ENCODE peak calls at places on chromosomes 4 and X, in four cellular contexts. One of them, this sample, is unnamed.

GRCh38 chrX:19715711-19716638 is 171.4 kb downstream of the SH3KBP1 start:
- DNase-seq in A549: no peak
- DNase-seq in suprapubic skin: no peak
- DNase-seq in adrenal gland: no peak
- DNase-seq in this sample: no peak

GRCh38 chr4:6087669-6088068 is 69.4 kb upstream of the C4orf50 start:
- DNase-seq in A549: peak; percentile 15
- DNase-seq in suprapubic skin: no peak
- DNase-seq in adrenal gland: peak; percentile 39
- DNase-seq in this sample: no peak

GRCh38 chrX:132740316-132741123 is 217.9 kb downstream of the HS6ST2 start:
- DNase-seq in A549: no peak
- DNase-seq in suprapubic skin: no peak
- DNase-seq in adrenal gland: no peak
- DNase-seq in this sample: no peak

GRCh38 chr4:16082424-16083216 is 1.2 kb downstream of the PROM1 start:
- DNase-seq in A549: peak; percentile 20
- DNase-seq in suprapubic skin: no peak
- DNase-seq in adrenal gland: no peak
- DNase-seq in this sample: peak; percentile 18

GRCh38 chr4:74638689-74639088 is 155.6 kb downstream of the BTC start:
- DNase-seq in A549: no peak
- DNase-seq in suprapubic skin: no peak
- DNase-seq in adrenal gland: no peak
- DNase-seq in this sample: no peak

GRCh38 chr4:187547281-187547680 is 448.3 kb upstream of the ZFP42 start:
- DNase-seq in A549: no peak
- DNase-seq in suprapubic skin: no peak
- DNase-seq in adrenal gland: no peak
- DNase-seq in this sample: no peak

GRCh38 chr4:158538176-158538575 is 16.5 kb downstream of the RXFP1 start:
- DNase-seq in A549: no peak
- DNase-seq in suprapubic skin: no peak
- DNase-seq in adrenal gland: no peak
- DNase-seq in this sample: no peak

GRCh38 chr4:174119051-174119450 is 164.4 kb downstream of the FBXO8 start:
- DNase-seq in A549: no peak
- DNase-seq in suprapubic skin: no peak
- DNase-seq in adrenal gland: no peak
- DNase-seq in this sample: no peak

GRCh38 chr4:5992171-5993062 is 25.8 kb downstream of the C4orf50 start:
- DNase-seq in A549: no peak
- DNase-seq in suprapubic skin: peak; percentile 40
- DNase-seq in adrenal gland: no peak
- DNase-seq in this sample: no peak

GRCh38 chr4:4569036-4569435 is 27.2 kb upstream of the STX18 start:
- DNase-seq in A549: no peak
- DNase-seq in suprapubic skin: no peak
- DNase-seq in adrenal gland: no peak
- DNase-seq in this sample: no peak

GRCh38 chrX:71998836-71999509 is 88.3 kb downstream of the NHSL2 start:
- DNase-seq in A549: peak; percentile 46
- DNase-seq in suprapubic skin: no peak
- DNase-seq in adrenal gland: peak; percentile 55
- DNase-seq in this sample: peak; percentile 19

GRCh38 chr4:8939887-8940742 is 68.5 kb upstream of the HMX1 start:
- DNase-seq in A549: no peak
- DNase-seq in suprapubic skin: no peak
- DNase-seq in adrenal gland: no peak
- DNase-seq in this sample: no peak

GRCh38 chr4:165678236-165678960 is 194.6 kb upstream of the TLL1 start:
- DNase-seq in A549: no peak
- DNase-seq in suprapubic skin: no peak
- DNase-seq in adrenal gland: no peak
- DNase-seq in this sample: no peak

GRCh38 chr4:43411226-43411625 is 518.7 kb downstream of the GRXCR1 start:
- DNase-seq in A549: no peak
- DNase-seq in suprapubic skin: no peak
- DNase-seq in adrenal gland: no peak
- DNase-seq in this sample: no peak

GRCh38 chr4:7635435-7635834 is 200.7 kb upstream of the PSAPL1 start:
- DNase-seq in A549: no peak
- DNase-seq in suprapubic skin: no peak
- DNase-seq in adrenal gland: no peak
- DNase-seq in this sample: no peak

GRCh38 chr4:113406723-113407016 is 354.9 kb downstream of the CAMK2D start:
- DNase-seq in A549: no peak
- DNase-seq in suprapubic skin: no peak
- DNase-seq in adrenal gland: no peak
- DNase-seq in this sample: no peak

GRCh38 chrX:119389854-119390501 is 9.2 kb upstream of the SLC25A43 start:
- DNase-seq in A549: no peak
- DNase-seq in suprapubic skin: no peak
- DNase-seq in adrenal gland: no peak
- DNase-seq in this sample: no peak

GRCh38 chrX:23752740-23753435 is 9.8 kb upstream of the ACOT9 start:
- DNase-seq in A549: no peak
- DNase-seq in suprapubic skin: no peak
- DNase-seq in adrenal gland: no peak
- DNase-seq in this sample: no peak

GRCh38 chrX:69065451-69065850 is 99.8 kb downstream of the PJA1 start:
- DNase-seq in A549: no peak
- DNase-seq in suprapubic skin: peak; percentile 34
- DNase-seq in adrenal gland: no peak
- DNase-seq in this sample: no peak

GRCh38 chr4:7761720-7762119 is 177.9 kb downstream of the AFAP1 start:
- DNase-seq in A549: peak; percentile 49
- DNase-seq in suprapubic skin: peak; percentile 84
- DNase-seq in adrenal gland: peak; percentile 77
- DNase-seq in this sample: peak; percentile 73

GRCh38 chrX:69066966-69067525 is 98.2 kb downstream of the PJA1 start:
- DNase-seq in A549: no peak
- DNase-seq in suprapubic skin: peak; percentile 30
- DNase-seq in adrenal gland: no peak
- DNase-seq in this sample: no peak

GRCh38 chr4:53563824-53564223 is 27.5 kb downstream of the LNX1 start:
- DNase-seq in A549: no peak
- DNase-seq in suprapubic skin: no peak
- DNase-seq in adrenal gland: no peak
- DNase-seq in this sample: no peak

GRCh38 chr4:73922766-73923630 is 53.8 kb downstream of the CXCL1 start:
- DNase-seq in A549: no peak
- DNase-seq in suprapubic skin: no peak
- DNase-seq in adrenal gland: no peak
- DNase-seq in this sample: no peak

GRCh38 chr4:15034071-15034764 is 31.9 kb downstream of the CPEB2 start:
- DNase-seq in A549: no peak
- DNase-seq in suprapubic skin: no peak
- DNase-seq in adrenal gland: no peak
- DNase-seq in this sample: no peak

GRCh38 chrX:45621356-45622041 is 420.8 kb upstream of the DIPK2B start:
- DNase-seq in A549: no peak
- DNase-seq in suprapubic skin: no peak
- DNase-seq in adrenal gland: no peak
- DNase-seq in this sample: no peak

GRCh38 chr4:6692806-6693205 is 872 bp upstream of the S100P start:
- DNase-seq in A549: no peak
- DNase-seq in suprapubic skin: no peak
- DNase-seq in adrenal gland: no peak
- DNase-seq in this sample: no peak

GRCh38 chrX:44244008-44244407 is 99.5 kb downstream of the EFHC2 start:
- DNase-seq in A549: no peak
- DNase-seq in suprapubic skin: no peak
- DNase-seq in adrenal gland: no peak
- DNase-seq in this sample: no peak

GRCh38 chr4:151760713-151761661 is at the start of gene GATB:
- DNase-seq in A549: peak; percentile 85
- DNase-seq in suprapubic skin: peak; percentile 96
- DNase-seq in adrenal gland: peak; percentile 95
- DNase-seq in this sample: peak; percentile 95
- TF ChIP-seq POLR2A in A549: no peak
- TF ChIP-seq POLR2A in suprapubic skin: peak; percentile 40
- TF ChIP-seq POLR2A in adrenal gland: no peak
- TF ChIP-seq POLR2A in this sample: peak; percentile 52

GRCh38 chrX:109536439-109537323 is at the start of gene NXT2:
- DNase-seq in A549: peak; percentile 86
- DNase-seq in suprapubic skin: peak; percentile 93
- DNase-seq in adrenal gland: peak; percentile 91
- DNase-seq in this sample: peak; percentile 94
- TF ChIP-seq POLR2A in A549: peak; percentile 86
- TF ChIP-seq POLR2A in suprapubic skin: peak; percentile 73
- TF ChIP-seq POLR2A in adrenal gland: peak; percentile 67
- TF ChIP-seq POLR2A in this sample: peak; percentile 44

GRCh38 chr4:40214661-40215418 is 18.0 kb downstream of the RHOH start:
- DNase-seq in A549: no peak
- DNase-seq in suprapubic skin: no peak
- DNase-seq in adrenal gland: no peak
- DNase-seq in this sample: no peak
- TF ChIP-seq POLR2A in A549: no peak
- TF ChIP-seq POLR2A in suprapubic skin: no peak
- TF ChIP-seq POLR2A in adrenal gland: no peak
- TF ChIP-seq POLR2A in this sample: no peak

GRCh38 chr4:25926473-25926872 is 12.5 kb downstream of the SMIM20 start:
- DNase-seq in A549: no peak
- DNase-seq in suprapubic skin: no peak
- DNase-seq in adrenal gland: no peak
- DNase-seq in this sample: no peak

GRCh38 chr4:25927361-25928040 is 13.5 kb downstream of the SMIM20 start:
- DNase-seq in A549: no peak
- DNase-seq in suprapubic skin: no peak
- DNase-seq in adrenal gland: no peak
- DNase-seq in this sample: no peak

GRCh38 chr4:25923745-25924144 is 9.7 kb downstream of the SMIM20 start:
- DNase-seq in A549: no peak
- DNase-seq in suprapubic skin: no peak
- DNase-seq in adrenal gland: no peak
- DNase-seq in this sample: no peak

GRCh38 chr4:25922812-25923369 is 8.9 kb downstream of the SMIM20 start:
- DNase-seq in A549: no peak
- DNase-seq in suprapubic skin: no peak
- DNase-seq in adrenal gland: no peak
- DNase-seq in this sample: no peak

GRCh38 chr4:25925486-25926201 is 11.6 kb downstream of the SMIM20 start:
- DNase-seq in A549: peak; percentile 46
- DNase-seq in suprapubic skin: no peak
- DNase-seq in adrenal gland: no peak
- DNase-seq in this sample: peak; percentile 58
- TF ChIP-seq POLR2A in A549: no peak
- TF ChIP-seq POLR2A in suprapubic skin: no peak
- TF ChIP-seq POLR2A in adrenal gland: no peak
- TF ChIP-seq POLR2A in this sample: no peak

GRCh38 chrX:270848-271367 is 10.3 kb upstream of the PLCXD1 start:
- DNase-seq in A549: no peak
- DNase-seq in suprapubic skin: peak; percentile 41
- DNase-seq in adrenal gland: peak; percentile 16
- DNase-seq in this sample: peak; percentile 4

GRCh38 chrX:275476-275966 is 5.7 kb upstream of the PLCXD1 start:
- DNase-seq in A549: no peak
- DNase-seq in suprapubic skin: peak; percentile 62
- DNase-seq in adrenal gland: no peak
- DNase-seq in this sample: peak; percentile 21

GRCh38 chrX:276588-277171 is 4.5 kb upstream of the PLCXD1 start:
- DNase-seq in A549: peak; percentile 61
- DNase-seq in suprapubic skin: no peak
- DNase-seq in adrenal gland: peak; percentile 55
- DNase-seq in this sample: peak; percentile 12

GRCh38 chrX:274904-275475 is 6.2 kb upstream of the PLCXD1 start:
- DNase-seq in A549: no peak
- DNase-seq in suprapubic skin: no peak
- DNase-seq in adrenal gland: no peak
- DNase-seq in this sample: peak; percentile 50

GRCh38 chrX:275967-276587 is 5.1 kb upstream of the PLCXD1 start:
- DNase-seq in A549: peak; percentile 93
- DNase-seq in suprapubic skin: peak; percentile 81
- DNase-seq in adrenal gland: peak; percentile 76
- DNase-seq in this sample: peak; percentile 81
- TF ChIP-seq POLR2A in A549: peak; percentile 89
- TF ChIP-seq POLR2A in suprapubic skin: no peak
- TF ChIP-seq POLR2A in adrenal gland: no peak
- TF ChIP-seq POLR2A in this sample: no peak

GRCh38 chrX:65667503-65668355 is at the start of gene MSN:
- DNase-seq in A549: peak; percentile 36
- DNase-seq in suprapubic skin: peak; percentile 80
- DNase-seq in adrenal gland: peak; percentile 65
- DNase-seq in this sample: peak; percentile 84

GRCh38 chrX:65671966-65672365 is 4.5 kb downstream of the MSN start:
- DNase-seq in A549: no peak
- DNase-seq in suprapubic skin: no peak
- DNase-seq in adrenal gland: no peak
- DNase-seq in this sample: no peak

GRCh38 chrX:65671286-65671685 is 3.8 kb downstream of the MSN start:
- DNase-seq in A549: no peak
- DNase-seq in suprapubic skin: no peak
- DNase-seq in adrenal gland: no peak
- DNase-seq in this sample: no peak

GRCh38 chrX:65667157-65667502 is 324 bp upstream of the MSN start:
- DNase-seq in A549: no peak
- DNase-seq in suprapubic skin: no peak
- DNase-seq in adrenal gland: no peak
- DNase-seq in this sample: no peak

DNA sequence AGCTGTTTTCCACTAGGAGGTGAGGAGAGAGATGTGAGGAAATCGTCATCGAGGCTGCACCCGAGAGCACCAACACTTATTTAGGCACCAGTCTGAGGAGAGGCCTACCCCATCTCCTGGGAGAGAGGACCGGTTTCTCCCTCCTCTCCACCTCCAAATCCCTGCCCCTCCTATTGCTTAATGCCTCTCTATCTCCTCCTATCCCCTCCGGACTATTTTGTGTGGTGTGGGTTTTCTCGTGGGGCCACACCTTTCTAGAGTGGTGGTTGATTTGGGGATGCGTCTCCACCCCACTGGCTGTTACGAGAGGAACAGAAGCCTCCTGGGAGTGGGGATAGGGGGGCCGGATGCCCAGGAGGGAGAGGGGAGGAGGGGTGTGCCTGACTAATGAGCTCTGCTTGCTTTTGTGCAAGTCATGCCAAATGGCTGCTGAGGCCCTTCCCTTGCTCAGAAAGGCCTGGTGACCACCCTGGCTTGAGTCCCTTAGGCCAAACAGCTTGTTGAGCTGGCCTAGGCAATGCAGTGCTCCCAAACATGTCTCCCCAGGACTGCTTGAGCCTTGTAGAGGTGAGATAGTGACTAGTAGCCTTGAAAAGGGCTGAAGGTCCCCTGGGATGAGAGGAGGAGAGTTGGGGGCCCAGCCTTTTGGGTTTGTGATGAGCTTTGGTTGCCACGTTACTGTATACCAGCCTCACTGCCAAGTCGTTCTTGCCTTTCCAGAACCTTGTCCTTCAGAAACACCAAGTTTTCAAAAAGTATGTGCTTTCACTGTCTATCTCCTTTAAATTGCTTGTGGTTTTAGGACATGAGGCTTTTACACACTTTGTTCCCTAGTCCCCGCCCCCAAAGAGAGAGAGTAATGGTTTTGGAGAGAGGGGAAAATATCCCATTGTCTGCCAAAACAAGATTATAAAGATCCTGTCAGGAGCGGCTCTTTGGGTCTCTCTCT is 1.2 kb downstream of the MSN start:
- DNase-seq in A549: peak; percentile 23
- DNase-seq in suprapubic skin: peak; percentile 80
- DNase-seq in adrenal gland: peak; percentile 64
- DNase-seq in this sample: peak; percentile 87
- TF ChIP-seq POLR2A in A549: no peak
- TF ChIP-seq POLR2A in suprapubic skin: no peak
- TF ChIP-seq POLR2A in adrenal gland: no peak
- TF ChIP-seq POLR2A in this sample: peak; percentile 26